ENCODE peak calls at places on chromosomes 11 and 22, in six cellular contexts. L is gastrocnemius medialis, X is colonic mucosa, R is psoas muscle, J is kidney, G is body of pancreas. O is an unnamed sample.

GRCh38 chr11:9180784-9181183 is 84.4 kb downstream of the DENND5A start:
- DNase-seq in J (no peak), R (no peak), G (no peak), L (no peak), X (no peak), O (no peak)

GRCh38 chr22:30806391-30806861 is 111.8 kb downstream of the OSBP2 start:
- DNase-seq in L (no peak), R (no peak), X (no peak), G (no peak), J (no peak), O (no peak)

GRCh38 chr11:61120865-61121831 is 18.9 kb downstream of the CD5 start:
- DNase-seq in X (peak; percentile 50), J (no peak), R (no peak), L (no peak), G (peak; percentile 73), O (peak; percentile 71)

GRCh38 chr11:65861533-65862183 is 1.4 kb downstream of the MUS81 start:
- DNase-seq in J (peak; percentile 58), X (no peak), L (peak; percentile 13), G (no peak), R (no peak), O (no peak)

GRCh38 chr22:37273126-37273845 is 9.0 kb upstream of the CYTH4 start:
- DNase-seq in G (no peak), L (no peak), R (no peak), X (no peak), J (no peak), O (no peak)

GRCh38 chr22:37753746-37754145 is 54.0 kb upstream of the GCAT start:
- DNase-seq in J (no peak), L (no peak), X (no peak), G (peak; percentile 54), R (no peak), O (no peak)

GRCh38 chr11:8830641-8831040 is 80.3 kb upstream of the AKIP1 start:
- DNase-seq in L (no peak), R (no peak), X (no peak), G (no peak), J (no peak), O (no peak)

GRCh38 chr11:47394322-47395224 is 13.8 kb upstream of the SLC39A13 start:
- DNase-seq in J (peak; percentile 84), R (peak; percentile 53), G (no peak), X (no peak), L (no peak), O (no peak)

GRCh38 chr11:80165763-80166162 is 724.9 kb upstream of the TENM4 start:
- DNase-seq in L (no peak), J (no peak), R (no peak), G (no peak), X (no peak), O (no peak)

DNA sequence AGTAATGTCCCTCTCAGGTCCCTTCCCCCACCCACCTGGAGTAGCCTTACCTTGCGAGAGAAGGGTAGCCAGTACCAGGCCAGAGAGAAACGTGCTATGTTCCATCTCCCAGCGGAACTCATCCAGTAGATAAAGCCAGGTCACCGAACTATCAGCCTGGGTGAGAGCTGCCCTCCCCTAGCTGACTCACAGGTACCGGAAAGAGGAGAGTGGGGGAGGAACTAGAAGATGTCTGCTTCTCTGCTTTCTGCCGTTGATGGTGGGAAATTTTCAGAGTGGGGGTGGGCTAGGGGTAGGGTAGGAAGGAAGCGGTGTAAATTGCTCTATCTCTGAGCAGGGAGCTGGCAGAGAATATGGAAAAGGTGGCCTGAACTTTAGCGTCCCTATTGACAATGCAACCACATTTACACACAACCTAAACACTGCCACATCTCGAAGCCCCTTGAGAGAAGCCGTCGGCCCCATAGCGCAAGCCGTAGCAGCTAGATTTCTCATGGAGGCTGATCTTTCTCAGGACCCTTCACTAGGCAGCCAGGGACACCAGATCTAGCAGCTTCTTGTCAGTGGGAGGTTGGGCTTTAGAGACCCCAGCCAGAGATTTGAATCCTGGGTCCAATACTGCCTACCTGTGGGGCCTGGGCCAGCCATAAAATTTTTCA is at the start of gene CD3D:
- DNase-seq in X (no peak), L (no peak), J (no peak), R (no peak), G (no peak), O (no peak)
- H3K4me3 ChIP-seq in X (peak within 1 kb of the TSS; percentile 9), L (no peak within 1 kb of the TSS), J (no peak within 1 kb of the TSS), R (no peak within 1 kb of the TSS), G (no peak within 1 kb of the TSS), O (no peak within 1 kb of the TSS)

DNA sequence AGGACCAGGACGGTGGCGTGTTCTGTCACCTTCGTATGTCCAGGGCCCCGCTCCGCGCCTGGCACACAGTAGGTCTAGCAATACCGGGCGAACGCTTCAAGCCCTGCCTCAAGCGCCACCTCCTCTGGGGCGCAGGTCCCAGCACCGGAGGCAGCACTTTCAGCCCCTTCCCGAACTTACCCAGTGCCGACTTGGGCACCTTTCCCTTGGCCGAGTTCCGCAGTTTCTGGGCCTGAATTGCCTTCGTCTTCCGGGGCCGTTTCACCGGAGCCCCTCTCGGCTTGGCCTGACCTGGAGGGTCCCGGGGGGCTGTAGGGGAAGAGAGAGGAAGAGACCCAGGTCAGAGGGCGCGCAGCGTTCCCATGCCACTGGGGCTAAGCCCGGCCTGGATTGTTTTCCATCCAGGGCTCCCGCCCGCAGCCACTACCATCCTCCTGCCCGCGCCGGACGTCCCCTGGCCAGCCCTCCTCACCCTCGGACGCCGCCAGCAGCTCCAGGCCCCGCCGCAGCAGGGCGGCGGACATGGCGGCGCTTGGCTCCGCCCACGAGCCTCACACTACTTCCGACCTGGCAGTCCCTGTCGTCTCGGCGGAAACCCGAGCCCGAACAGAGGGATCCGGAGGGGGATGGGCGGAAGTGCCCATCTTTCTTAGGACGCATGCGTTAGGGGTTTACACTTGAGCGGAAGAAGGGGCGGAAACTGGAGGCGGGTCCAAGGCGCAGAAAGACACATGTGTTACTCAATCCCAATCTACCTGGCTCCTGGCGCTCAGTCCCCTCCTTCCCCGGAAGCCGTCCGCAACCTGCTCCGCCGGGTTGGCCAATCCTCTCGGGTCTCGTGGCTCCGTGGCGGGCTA is at the start of gene RPS19BP1:
- DNase-seq in G (peak; percentile 100), R (peak; percentile 99), X (peak; percentile 100), J (peak; percentile 99), L (peak; percentile 100), O (peak; percentile 99)
- H3K4me1 ChIP-seq in G (peaks cover 58% of the 10 kb centered on the region), R (peaks cover 42% of the 10 kb centered on the region), X (peaks cover 35% of the 10 kb centered on the region), J (peaks cover 46% of the 10 kb centered on the region), L (peaks cover 45% of the 10 kb centered on the region), O (peaks cover 23% of the 10 kb centered on the region)

GRCh38 chr11:114027941-114028340 is 31.6 kb upstream of the ZBTB16 start:
- DNase-seq in G (no peak), R (no peak), J (no peak), X (no peak), L (no peak), O (no peak)

GRCh38 chr11:114031599-114032320 is 27.8 kb upstream of the ZBTB16 start:
- DNase-seq in J (no peak), G (no peak), X (no peak), R (no peak), L (no peak), O (no peak)

GRCh38 chr11:114025329-114025907 is 34.1 kb upstream of the ZBTB16 start:
- DNase-seq in G (no peak), R (no peak), L (no peak), X (no peak), J (no peak), O (no peak)

GRCh38 chr11:114027396-114027795 is 32.1 kb upstream of the ZBTB16 start:
- DNase-seq in J (no peak), X (no peak), R (no peak), G (no peak), L (no peak), O (no peak)

DNA sequence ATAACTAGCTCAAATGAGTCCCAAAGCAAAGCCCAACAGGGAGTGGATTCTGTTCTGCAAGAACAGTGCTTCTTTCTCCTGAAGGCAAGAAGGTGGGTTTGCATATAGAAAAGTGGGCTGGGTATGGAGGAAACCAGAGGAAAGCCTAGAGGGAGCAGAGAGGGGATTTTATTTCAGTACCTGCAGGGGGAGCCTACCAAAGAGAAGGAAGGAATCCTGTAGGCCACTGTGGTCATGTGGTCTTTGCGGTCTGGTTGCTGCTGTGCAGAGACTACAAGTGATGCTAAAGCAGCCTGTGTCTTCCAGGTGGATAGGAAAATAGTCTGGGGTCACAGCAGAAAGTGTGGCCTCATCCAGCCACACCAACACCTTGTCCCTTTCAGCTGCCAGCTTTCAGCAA is 33.2 kb upstream of the ZBTB16 start:
- DNase-seq in G (no peak), L (no peak), X (no peak), R (no peak), J (no peak), O (peak; percentile 26)
- TF ChIP-seq CTCF in G (no peak), L (no peak), X (no peak), R (no peak), J (peak; percentile 17), O (peak; percentile 59)

GRCh38 chr22:40177738-40178416 is at the start of gene TNRC6B:
- DNase-seq in L (peak; percentile 88), J (no peak), R (peak; percentile 48), G (peak; percentile 83), X (peak; percentile 92), O (peak; percentile 80)

GRCh38 chr22:40180403-40180802 is 2.7 kb downstream of the TNRC6B start:
- DNase-seq in X (no peak), G (no peak), R (no peak), L (no peak), J (no peak), O (no peak)

GRCh38 chr22:40178417-40179409 is 988 bp downstream of the TNRC6B start:
- DNase-seq in X (peak; percentile 71), L (peak; percentile 33), G (no peak), R (no peak), J (no peak), O (peak; percentile 46)

GRCh38 chr22:40181323-40181722 is 3.6 kb downstream of the TNRC6B start:
- DNase-seq in G (no peak), J (no peak), R (no peak), L (no peak), X (no peak), O (no peak)

DNA sequence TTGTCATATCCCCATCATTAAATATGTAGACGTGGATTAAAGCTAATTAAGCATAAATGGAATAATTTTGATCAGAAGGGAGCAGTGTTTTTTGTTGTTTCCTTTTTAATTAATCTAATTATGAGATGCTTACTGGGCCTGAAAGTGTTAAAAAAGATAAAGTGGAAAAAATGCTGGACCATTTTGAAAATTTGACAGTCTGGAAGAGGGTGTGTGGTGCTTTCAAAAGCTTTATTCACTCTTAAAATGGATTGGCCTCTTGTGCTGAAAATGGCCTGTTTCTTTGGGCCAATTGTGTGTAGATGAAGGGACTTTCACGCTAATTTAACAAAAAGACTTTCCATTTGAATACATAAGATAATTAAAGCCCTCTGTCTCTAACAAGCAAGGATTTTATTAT is 1.8 kb downstream of the TNRC6B start:
- DNase-seq in G (no peak), X (no peak), R (no peak), J (no peak), L (no peak), O (no peak)
- H3K4me3 ChIP-seq in G (peak overlapping the region; percentile 58), X (peak overlapping the region; percentile 50), R (peak overlapping the region; percentile 80), J (peak overlapping the region; percentile 14), L (peak overlapping the region; percentile 68), O (peak overlapping the region; percentile 96)

DNA sequence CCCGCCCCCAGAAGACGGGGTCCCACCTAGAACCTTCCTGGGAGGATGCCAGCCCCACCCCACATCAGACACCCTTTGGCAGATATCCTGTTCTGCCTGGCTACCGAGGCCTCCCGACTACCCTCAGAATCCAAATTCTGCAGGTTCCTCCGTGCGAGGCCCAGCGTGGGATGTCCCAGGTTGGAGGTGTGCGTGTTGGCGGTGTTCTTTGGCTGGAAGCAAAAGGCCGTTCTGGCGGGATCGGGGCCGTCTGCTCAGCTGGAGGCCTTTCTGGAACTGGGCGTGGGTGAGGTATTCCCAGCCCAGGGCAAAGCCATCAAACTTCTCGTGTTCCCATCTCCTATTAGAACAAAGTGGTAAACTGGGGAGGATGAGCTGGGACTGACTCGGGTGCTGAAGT is 32.6 kb downstream of the NUP50 start:
- DNase-seq in X (no peak), J (no peak), G (no peak), R (no peak), L (no peak), O (no peak)
- H3K4me1 ChIP-seq in X (no peaks in the 10 kb centered on the region), J (no peaks in the 10 kb centered on the region), G (no peaks in the 10 kb centered on the region), R (no peaks in the 10 kb centered on the region), L (no peaks in the 10 kb centered on the region), O (peaks cover 16% of the 10 kb centered on the region)